ENCODE peak calls at places on chromosomes 2 and 18, in four cellular contexts. H is astrocyte of the spinal cord, S is GM12864, J is dorsolateral prefrontal cortex. W is an unnamed sample.

GRCh38 chr2:98507940-98508689 is 63.5 kb downstream of the INPP4A start:
- DNase-seq in H (no peak), S (no peak), J (no peak), W (no peak)

GRCh38 chr2:111049792-111050640 is 70.7 kb upstream of the BCL2L11 start:
- DNase-seq in H (no peak), S (no peak), J (no peak), W (no peak)

GRCh38 chr2:47189635-47190034 is 34.5 kb upstream of the STPG4 start:
- DNase-seq in H (peak), S (no peak), J (no peak), W (no peak)

GRCh38 chr2:42091671-42092070 is 43.9 kb downstream of the PKDCC start:
- DNase-seq in H (no peak), S (no peak), J (no peak), W (no peak)

GRCh38 chr2:126482582-126483464 is 173.1 kb upstream of the GYPC start:
- DNase-seq in H (no peak), S (no peak), J (no peak), W (no peak)

GRCh38 chr2:120445431-120446143 is 99.7 kb downstream of the INHBB start:
- DNase-seq in H (no peak), S (no peak), J (no peak), W (no peak)

GRCh38 chr18:63078471-63078870 is 241.1 kb downstream of the BCL2 start:
- DNase-seq in H (no peak), S (peak), J (no peak), W (no peak)

GRCh38 chr18:8937112-8937641 is 165.3 kb upstream of the NDUFV2 start:
- DNase-seq in H (no peak), S (no peak), J (no peak), W (no peak)

GRCh38 chr2:105712981-105713596 is 31.6 kb upstream of the NCK2 start:
- DNase-seq in H (peak), S (no peak), J (no peak), W (no peak)

GRCh38 chr2:20135631-20136050 is 84.2 kb upstream of the LAPTM4A start:
- DNase-seq in H (peak), S (peak), J (no peak), W (peak)

GRCh38 chr2:2793514-2793913 is 462.4 kb upstream of the MYT1L start:
- DNase-seq in H (no peak), S (no peak), J (no peak), W (no peak)

GRCh38 chr2:158138255-158138654 is 36.6 kb downstream of the UPP2 start:
- DNase-seq in H (no peak), S (no peak), J (no peak), W (no peak)

GRCh38 chr2:120348134-120349103 is 2.5 kb downstream of the INHBB start:
- DNase-seq in H (no peak), S (no peak), J (no peak), W (no peak)

GRCh38 chr2:61911510-61911909 is 6.0 kb downstream of the COMMD1 start:
- DNase-seq in H (no peak), S (no peak), J (no peak), W (no peak)

GRCh38 chr2:221521261-221521845 is 50.8 kb downstream of the EPHA4 start:
- DNase-seq in H (no peak), S (no peak), J (no peak), W (no peak)

GRCh38 chr2:95316466-95317122 is 19.4 kb downstream of the KCNIP3 start:
- DNase-seq in H (peak), S (no peak), J (no peak), W (no peak)

GRCh38 chr2:74179063-74179865 is 585 bp upstream of the MOB1A start:
- DNase-seq in H (no peak), S (no peak), J (no peak), W (no peak)

GRCh38 chr2:201450910-201451329 is 338 bp downstream of the TRAK2 start:
- DNase-seq in H (peak), S (no peak), J (no peak), W (no peak)

DNA sequence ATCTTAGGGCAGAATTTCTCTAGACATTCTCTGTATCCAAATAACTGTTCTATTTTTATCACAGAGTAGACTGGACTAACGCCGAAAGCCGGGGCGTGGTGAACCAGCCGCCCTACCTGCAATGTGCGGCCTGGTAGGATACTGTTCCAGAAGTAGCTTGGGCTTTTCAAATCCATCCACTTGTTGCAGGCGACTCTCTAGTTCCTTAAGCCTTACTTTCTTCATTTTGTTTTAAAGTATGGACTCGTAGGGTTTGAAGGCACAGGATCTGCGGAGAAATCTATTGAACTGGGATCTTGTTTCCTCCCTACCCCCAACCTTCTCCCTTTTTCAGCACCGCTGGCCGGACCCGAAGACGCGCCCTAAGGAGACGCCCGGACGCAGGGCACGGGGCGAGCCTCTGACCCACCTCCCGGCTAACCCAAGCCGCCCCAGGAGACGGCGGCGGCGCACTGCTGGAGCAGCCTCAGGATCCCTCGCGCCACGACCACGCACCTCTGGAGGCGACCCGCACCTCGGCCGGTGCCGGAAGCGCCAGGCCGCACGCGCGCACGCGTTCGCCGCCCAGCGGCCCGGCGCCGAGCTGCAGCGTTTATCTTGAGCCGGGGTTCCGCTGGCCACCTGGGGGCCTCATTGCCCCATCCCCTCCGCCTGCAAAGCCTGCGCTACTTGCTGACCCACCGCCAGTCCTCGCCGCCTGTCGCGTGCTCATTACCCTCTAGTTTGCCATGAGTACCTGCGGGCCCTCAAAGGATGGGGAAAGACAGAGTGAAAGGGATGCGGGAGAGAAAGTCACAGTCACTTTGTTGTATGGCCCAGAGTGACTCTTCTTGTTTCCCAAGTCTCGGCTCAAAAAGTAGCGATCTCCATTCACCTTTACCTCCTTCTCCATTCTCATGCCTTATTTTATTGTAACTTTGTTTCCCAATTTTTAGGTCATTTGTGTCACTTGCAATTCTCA is at the start of gene METTL5:
- DNase-seq in H (peak), S (peak), J (peak), W (peak)
- TF ChIP-seq CTCF in H (peak), S (peak), J (peak), W (peak)

GRCh38 chr2:148935791-148936190 is 60.8 kb downstream of the KIF5C start:
- DNase-seq in H (no peak), S (no peak), J (no peak), W (no peak)

GRCh38 chr2:148932536-148932935 is 57.5 kb downstream of the KIF5C start:
- DNase-seq in H (no peak), S (no peak), J (no peak), W (no peak)

GRCh38 chr2:148933456-148933855 is 58.4 kb downstream of the KIF5C start:
- DNase-seq in H (no peak), S (no peak), J (no peak), W (no peak)

GRCh38 chr2:148939271-148939670 is 64.2 kb downstream of the KIF5C start:
- DNase-seq in H (no peak), S (no peak), J (no peak), W (no peak)

DNA sequence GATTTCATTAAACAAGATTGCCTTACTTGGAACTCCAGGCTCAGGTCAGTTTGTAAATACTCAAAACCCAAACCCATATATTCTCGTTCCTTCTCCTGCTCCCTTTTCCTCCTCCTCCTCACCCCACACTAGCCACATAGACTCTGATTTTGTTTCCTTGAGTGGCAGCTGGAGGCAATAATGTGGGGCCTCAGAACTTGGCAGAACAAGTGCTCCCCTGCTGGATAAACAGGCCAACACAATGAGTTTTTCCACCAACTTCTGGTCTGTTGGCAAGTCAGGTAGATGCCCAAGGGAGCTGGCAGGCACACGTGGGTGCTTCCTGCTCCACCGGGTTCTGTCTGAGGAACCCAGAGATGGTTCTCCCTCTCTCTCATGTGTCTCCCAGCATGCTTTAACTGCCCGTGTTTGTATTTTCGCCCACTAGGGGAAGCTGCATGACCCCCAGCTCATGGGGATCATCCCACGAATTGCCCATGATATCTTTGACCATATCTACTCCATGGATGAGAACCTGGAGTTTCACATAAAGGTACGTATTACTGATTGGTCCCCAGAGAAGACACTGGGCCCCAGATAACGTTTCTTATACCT is 61.9 kb downstream of the KIF5C start:
- DNase-seq in H (no peak), S (no peak), J (no peak), W (no peak)
- TF ChIP-seq CTCF in H (no peak), S (peak), J (no peak), W (peak)

DNA sequence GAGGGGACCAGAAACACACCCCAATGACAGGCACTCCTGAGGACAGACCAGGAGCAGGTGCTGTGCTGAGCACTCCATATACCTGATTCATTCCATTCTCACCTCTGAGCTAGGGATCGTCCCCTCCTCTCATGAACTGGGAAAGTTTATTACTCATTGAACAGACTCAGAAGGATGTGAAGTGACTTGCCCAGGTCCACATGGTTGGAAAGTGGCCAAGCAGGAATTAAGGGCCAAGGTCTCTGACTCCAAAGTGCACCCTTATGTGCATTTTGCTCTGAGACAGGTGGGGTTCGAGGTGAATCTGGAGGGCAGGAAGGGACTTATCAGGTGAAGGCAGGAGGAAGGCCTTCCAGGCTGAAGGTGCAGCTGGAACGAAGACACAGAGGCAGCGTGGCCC is 25.1 kb upstream of the PLB1 start:
- DNase-seq in H (no peak), S (no peak), J (no peak), W (no peak)
- TF ChIP-seq CTCF in H (no peak), S (no peak), J (no peak), W (no peak)

GRCh38 chr18:7566587-7567486 is at the start of gene PTPRM:
- DNase-seq in H (peak), S (no peak), J (peak), W (peak)

GRCh38 chr18:7566244-7566586 is 901 bp upstream of the PTPRM start:
- DNase-seq in H (peak), S (no peak), J (no peak), W (no peak)

GRCh38 chr18:7568426-7568825 is 1.3 kb downstream of the PTPRM start:
- DNase-seq in H (peak), S (no peak), J (peak), W (peak)

GRCh38 chr18:7565677-7566076 is 1.4 kb upstream of the PTPRM start:
- DNase-seq in H (no peak), S (no peak), J (no peak), W (no peak)

DNA sequence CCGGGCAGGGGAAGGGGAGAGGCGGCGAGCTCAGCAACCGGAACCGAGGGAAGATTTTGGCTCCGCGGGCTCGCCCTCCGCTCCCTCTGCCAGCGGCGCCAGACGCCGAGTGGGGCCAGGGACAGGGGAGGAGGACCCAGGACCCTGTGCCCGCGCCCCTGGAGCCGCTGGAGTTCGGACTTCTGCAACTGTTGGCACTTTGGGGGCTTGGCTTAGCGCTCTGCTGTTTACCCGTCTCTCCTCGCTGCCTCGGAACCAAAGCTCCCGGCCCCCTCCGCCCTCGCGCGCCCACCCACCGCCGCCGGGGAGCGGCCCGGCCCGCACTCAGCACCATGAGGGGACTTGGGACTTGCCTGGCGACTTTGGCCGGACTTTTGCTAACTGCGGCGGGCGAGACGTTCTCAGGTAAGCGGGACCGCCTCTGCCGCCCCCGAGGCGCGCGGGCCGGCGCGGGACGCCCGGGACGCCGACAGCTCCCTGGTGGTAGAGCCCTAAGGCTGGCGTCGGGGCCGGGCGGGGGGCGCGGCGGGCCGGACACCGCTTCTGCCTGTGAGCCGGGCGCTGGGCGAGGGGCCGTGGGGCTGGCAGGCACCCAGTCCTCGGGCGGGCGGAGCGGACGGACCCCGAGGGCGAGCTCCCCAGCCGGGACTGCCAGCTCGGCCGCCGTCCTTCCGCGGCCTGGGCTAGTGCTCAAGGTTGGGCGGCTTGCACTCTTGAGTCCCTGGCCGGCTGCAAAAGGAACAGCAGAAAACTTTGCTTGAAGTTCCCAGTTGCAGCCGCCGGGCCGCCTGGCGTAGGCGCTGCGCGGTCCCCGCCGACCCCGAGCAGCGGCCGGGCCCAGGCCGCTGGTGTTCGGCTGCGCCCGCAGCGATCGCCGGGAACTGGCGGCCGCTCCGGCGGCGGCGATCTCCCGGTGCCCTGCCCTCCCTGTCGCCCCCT is 640 bp downstream of the PTPRM start:
- DNase-seq in H (peak), S (no peak), J (peak), W (peak)
- TF ChIP-seq CTCF in H (peak), S (no peak), J (peak), W (no peak)

GRCh38 chr18:76459687-76460350 is 35.2 kb downstream of the ZNF516 start:
- DNase-seq in H (peak), S (no peak), J (no peak), W (no peak)
- TF ChIP-seq CTCF in H (peak), S (no peak), J (no peak), W (no peak)

GRCh38 chr18:26456070-26456491 is 92.3 kb downstream of the KCTD1 start:
- DNase-seq in H (no peak), S (no peak), J (no peak), W (no peak)
- TF ChIP-seq CTCF in H (no peak), S (peak), J (no peak), W (no peak)

W was measured in endothelial cell.